ENCODE peak calls at places on chromosomes 12 and 14, in six cellular contexts. V, F, Y, D, H and J are unnamed samples.

GRCh38 chr12:108955225-108955835 is 65.5 kb downstream of the SVOP start:
- DNase-seq in V (peak; percentile 5), F (peak; percentile 85), Y (peak; percentile 39), D (no peak), H (no peak), J (peak; percentile 11)

GRCh38 chr14:51568366-51568765 is 83.3 kb upstream of the FRMD6 start:
- DNase-seq in V (no peak), F (no peak), Y (no peak), D (no peak), H (no peak), J (no peak)

GRCh38 chr12:89400415-89400814 is 48.1 kb upstream of the DUSP6 start:
- DNase-seq in V (no peak), F (no peak), Y (no peak), D (no peak), H (no peak), J (no peak)

GRCh38 chr12:66693901-66694513 is 15.1 kb upstream of the GRIP1 start:
- DNase-seq in V (peak; percentile 77), F (peak; percentile 26), Y (peak; percentile 30), D (peak; percentile 17), H (peak; percentile 69), J (peak; percentile 63)

GRCh38 chr12:55072093-55072492 is 52.3 kb downstream of the NEUROD4 start:
- DNase-seq in V (peak; percentile 20), F (peak; percentile 85), Y (peak; percentile 10), D (no peak), H (no peak), J (no peak)

GRCh38 chr12:97446895-97447294 is 15.7 kb upstream of the RMST start:
- DNase-seq in V (no peak), F (no peak), Y (no peak), D (no peak), H (no peak), J (no peak)

GRCh38 chr12:94873368-94874085 is 130.0 kb downstream of the NDUFA12 start:
- DNase-seq in V (peak; percentile 63), F (peak; percentile 33), Y (peak; percentile 35), D (no peak), H (no peak), J (no peak)

GRCh38 chr14:105491366-105492006 is 440 bp downstream of the TEDC1 start:
- DNase-seq in V (no peak), F (peak; percentile 90), Y (no peak), D (no peak), H (peak; percentile 20), J (no peak)

GRCh38 chr12:79692860-79693605 is 2.3 kb upstream of the PAWR start:
- DNase-seq in V (no peak), F (no peak), Y (no peak), D (no peak), H (peak; percentile 40), J (no peak)

DNA sequence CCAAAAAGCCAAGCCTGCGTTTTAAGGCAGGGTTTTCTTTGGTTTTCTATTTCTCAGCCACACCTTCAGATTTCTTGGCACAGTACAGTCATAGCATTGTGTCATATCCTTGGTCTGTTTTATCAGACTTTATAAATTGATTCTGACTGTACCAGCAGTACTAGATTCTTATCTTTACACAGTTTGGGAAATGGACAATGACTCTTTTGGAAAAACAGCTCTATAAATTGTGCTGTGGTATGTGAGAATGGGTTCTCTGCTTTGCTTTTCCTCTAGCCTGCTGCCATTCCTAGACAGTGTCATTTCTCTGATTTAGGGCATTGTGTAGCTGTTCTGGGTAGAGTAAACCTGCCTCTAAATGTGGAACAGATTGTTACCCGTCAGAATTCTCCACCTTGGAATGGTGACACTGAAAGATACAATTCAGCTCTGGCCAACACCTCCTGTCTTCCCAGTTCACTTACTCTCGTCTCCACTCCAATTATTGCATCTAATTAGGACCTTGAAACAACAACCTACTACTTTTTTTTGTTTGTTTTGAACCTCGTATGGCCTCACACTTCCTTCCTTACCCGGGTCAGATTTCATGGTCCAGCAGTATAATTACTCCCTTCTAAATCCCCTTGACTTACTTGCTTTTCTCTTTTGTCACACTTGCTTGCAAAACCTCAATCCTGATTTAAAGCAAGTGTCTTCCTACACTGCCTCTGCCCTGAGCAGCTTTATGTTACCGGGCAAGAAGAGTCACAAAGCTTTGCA is 226.3 kb downstream of the ERC1 start:
- DNase-seq in V (no peak), F (peak; percentile 23), Y (peak; percentile 66), D (peak; percentile 17), H (peak; percentile 79), J (peak; percentile 71)
- H3K4me3 ChIP-seq in V (no peak overlapping the region), F (no peak overlapping the region), Y (no peak overlapping the region), D (no peak overlapping the region), H (no peak overlapping the region), J (no peak overlapping the region)

DNA sequence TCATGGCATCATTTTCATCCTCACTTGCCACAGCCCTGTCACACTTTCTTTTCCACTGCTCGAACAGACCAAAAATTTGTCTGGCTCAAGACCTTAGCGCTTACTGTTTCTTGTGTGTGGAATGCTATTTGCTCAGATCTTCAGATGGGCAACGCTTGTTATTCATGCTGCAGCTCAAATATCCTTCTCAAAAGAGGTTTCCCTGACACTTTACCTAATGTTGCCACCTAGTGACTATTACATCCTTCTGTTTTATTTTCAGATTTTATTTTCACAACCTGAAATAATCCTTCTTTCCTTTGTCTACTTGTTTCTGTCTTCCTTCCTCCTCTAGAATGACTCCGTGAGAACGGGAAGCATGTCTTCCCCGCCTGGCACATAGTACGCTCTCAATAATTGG is 5.6 kb downstream of the FBXO33 start:
- DNase-seq in V (no peak), F (no peak), Y (no peak), D (no peak), H (peak; percentile 59), J (peak; percentile 9)
- TF ChIP-seq CTCF in V (peak; percentile 34), F (no peak), Y (peak; percentile 26), D (no peak), H (peak; percentile 46), J (peak; percentile 20)

GRCh38 chr12:115383668-115384067 is 699.7 kb upstream of the TBX3 start:
- DNase-seq in V (no peak), F (no peak), Y (peak; percentile 92), D (no peak), H (peak; percentile 93), J (peak; percentile 56)
- H3K4me3 ChIP-seq in V (no peak overlapping the region), F (no peak overlapping the region), Y (no peak overlapping the region), D (no peak overlapping the region), H (no peak overlapping the region), J (no peak overlapping the region)

GRCh38 chr12:127238061-127238460 is 1028.9 kb upstream of the TMEM132C start:
- DNase-seq in V (no peak), F (no peak), Y (no peak), D (no peak), H (no peak), J (no peak)

GRCh38 chr12:127245009-127245408 is 1022.0 kb upstream of the TMEM132C start:
- DNase-seq in V (no peak), F (no peak), Y (no peak), D (no peak), H (peak; percentile 17), J (no peak)

GRCh38 chr12:127239781-127240180 is 1027.2 kb upstream of the TMEM132C start:
- DNase-seq in V (no peak), F (no peak), Y (no peak), D (no peak), H (no peak), J (no peak)

GRCh38 chr12:127240249-127240929 is 1026.6 kb upstream of the TMEM132C start:
- DNase-seq in V (no peak), F (no peak), Y (no peak), D (no peak), H (no peak), J (no peak)

DNA sequence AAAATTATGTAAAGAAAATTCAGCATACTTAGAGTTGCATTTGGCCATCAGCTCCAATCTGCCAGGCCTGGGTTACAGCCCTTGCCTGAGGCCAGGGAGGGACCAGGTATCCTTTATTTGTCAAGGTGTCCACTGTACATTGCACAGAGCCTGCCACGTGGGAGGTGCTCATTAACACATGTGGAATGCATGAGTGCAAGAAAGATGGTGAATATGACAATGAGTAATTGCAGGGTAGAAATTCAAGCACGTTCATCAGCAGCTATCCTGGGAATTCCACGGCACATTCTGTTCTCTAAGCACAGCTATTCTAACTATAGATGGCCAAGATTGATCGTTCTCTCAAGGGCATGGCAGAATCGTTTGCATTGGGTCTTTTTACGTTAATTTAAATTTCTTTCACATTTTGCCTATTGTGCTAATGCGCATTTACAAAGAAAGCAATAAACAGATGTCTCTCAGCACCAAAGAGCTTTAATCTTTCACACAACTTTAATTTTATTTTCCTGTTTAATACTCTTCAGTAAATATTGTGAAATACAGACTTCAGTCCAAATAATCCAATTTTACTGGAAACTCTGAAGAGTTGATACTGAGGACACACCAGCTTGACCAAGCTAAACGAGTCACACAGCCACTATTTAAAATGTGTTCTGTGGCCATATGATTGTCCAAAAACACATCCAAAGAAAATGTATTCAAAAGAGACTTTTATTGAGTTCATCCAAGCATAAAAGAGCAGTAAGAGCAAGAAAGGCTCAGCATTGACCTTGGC is 1025.7 kb upstream of the TMEM132C start:
- DNase-seq in V (no peak), F (no peak), Y (no peak), D (no peak), H (no peak), J (no peak)
- TF ChIP-seq CTCF in V (no peak), F (no peak), Y (no peak), D (no peak), H (no peak), J (no peak)

GRCh38 chr14:26401170-26401968 is 196.5 kb downstream of the NOVA1 start:
- DNase-seq in V (no peak), F (no peak), Y (peak; percentile 16), D (no peak), H (no peak), J (no peak)
- H3K4me3 ChIP-seq in V (no peak overlapping the region), F (no peak overlapping the region), Y (no peak overlapping the region), D (no peak overlapping the region), H (no peak overlapping the region), J (no peak overlapping the region)

GRCh38 chr12:72829838-72830237 is 557.7 kb downstream of the TRHDE start:
- DNase-seq in V (peak; percentile 42), F (no peak), Y (no peak), D (no peak), H (no peak), J (no peak)
- TF ChIP-seq CTCF in V (no peak), F (no peak), Y (no peak), D (no peak), H (no peak), J (no peak)

DNA sequence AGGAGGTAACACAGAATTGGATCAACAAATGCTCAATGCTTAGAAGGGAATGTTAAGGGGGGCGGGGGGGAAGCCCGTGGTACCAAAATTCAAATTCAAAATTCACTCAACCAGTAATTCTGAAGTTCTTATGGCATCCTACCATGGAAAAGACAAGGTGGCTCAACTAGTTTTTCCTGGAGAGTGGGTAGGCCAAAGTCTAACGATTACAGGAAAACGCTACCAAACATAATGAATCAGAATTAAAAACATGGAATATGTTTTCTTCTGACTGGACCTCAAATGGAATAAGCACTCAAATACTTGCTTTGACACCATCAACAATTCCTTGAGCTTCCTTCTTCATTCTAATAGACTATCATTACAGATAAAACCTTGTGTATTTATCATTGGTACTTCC is 2.3 kb downstream of the NACA start:
- DNase-seq in V (no peak), F (no peak), Y (no peak), D (no peak), H (no peak), J (no peak)
- H3K4me3 ChIP-seq in V (peak overlapping the region; percentile 86), F (no peak overlapping the region), Y (no peak overlapping the region), D (peak overlapping the region; percentile 19), H (no peak overlapping the region), J (peak overlapping the region; percentile 83)

DNA sequence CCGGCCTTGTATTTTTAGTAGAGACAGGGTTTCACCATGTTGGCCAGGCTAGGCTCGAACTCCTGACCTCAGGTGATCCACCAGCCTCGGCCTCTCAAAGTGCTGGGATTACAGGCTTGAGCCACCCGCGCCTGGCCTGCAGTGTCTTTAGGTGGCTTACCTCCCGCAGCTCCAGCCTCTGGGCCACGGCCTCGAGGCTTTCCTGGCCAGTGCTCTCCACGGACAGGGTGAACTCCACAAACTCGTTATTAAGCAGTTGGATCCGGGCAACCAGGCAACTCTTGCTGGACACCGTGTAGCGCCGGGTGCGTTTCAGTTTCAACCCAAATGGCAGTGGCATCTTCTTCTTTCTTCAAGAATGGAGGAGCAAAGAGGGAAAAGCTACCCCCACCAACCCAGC is 4.7 kb downstream of the PTPN21 start:
- DNase-seq in V (no peak), F (no peak), Y (no peak), D (no peak), H (no peak), J (no peak)
- TF ChIP-seq CTCF in V (no peak), F (no peak), Y (no peak), D (no peak), H (no peak), J (no peak)